ENCODE peak calls at places on chromosome 16, in ten cellular contexts. One of them, this sample, is unnamed.

GRCh38 chr16:47136101-47136820 is 7.5 kb downstream of the NETO2 start:
- DNase-seq in GM10248: peak; percentile 27
- DNase-seq in brain microvascular endothelial cell: peak; percentile 22
- DNase-seq in cardiac muscle cell: peak; percentile 54
- DNase-seq in GM20000: peak; percentile 31
- DNase-seq in tibial nerve: no peak
- DNase-seq in keratinocyte: peak; percentile 55
- DNase-seq in CD14-positive monocyte: no peak
- DNase-seq in progenitor cell of endocrine pancreas: no peak
- DNase-seq in foreskin fibroblast: no peak
- DNase-seq in this sample: peak; percentile 80

GRCh38 chr16:67673712-67674580 is 7.3 kb downstream of the C16orf86 start:
- DNase-seq in foreskin fibroblast: no peak
- DNase-seq in keratinocyte: no peak
- DNase-seq in brain microvascular endothelial cell: no peak
- DNase-seq in cardiac muscle cell: peak; percentile 80
- DNase-seq in GM20000: no peak
- DNase-seq in CD14-positive monocyte: peak; percentile 68
- DNase-seq in progenitor cell of endocrine pancreas: no peak
- DNase-seq in GM10248: no peak
- DNase-seq in tibial nerve: peak; percentile 59
- DNase-seq in this sample: peak; percentile 68

GRCh38 chr16:69182730-69183416 is 4.1 kb upstream of the SNTB2 start:
- DNase-seq in brain microvascular endothelial cell: no peak
- DNase-seq in cardiac muscle cell: no peak
- DNase-seq in tibial nerve: no peak
- DNase-seq in progenitor cell of endocrine pancreas: no peak
- DNase-seq in CD14-positive monocyte: no peak
- DNase-seq in GM10248: no peak
- DNase-seq in GM20000: no peak
- DNase-seq in keratinocyte: peak; percentile 54
- DNase-seq in foreskin fibroblast: no peak
- DNase-seq in this sample: no peak

GRCh38 chr16:53022374-53022773 is 30.3 kb downstream of the CHD9NB start:
- DNase-seq in foreskin fibroblast: peak; percentile 24
- DNase-seq in progenitor cell of endocrine pancreas: peak; percentile 28
- DNase-seq in GM20000: peak; percentile 34
- DNase-seq in keratinocyte: no peak
- DNase-seq in cardiac muscle cell: peak; percentile 72
- DNase-seq in GM10248: peak; percentile 50
- DNase-seq in tibial nerve: no peak
- DNase-seq in brain microvascular endothelial cell: peak; percentile 38
- DNase-seq in CD14-positive monocyte: no peak
- DNase-seq in this sample: peak; percentile 65

GRCh38 chr16:84052071-84052622 is 9.6 kb upstream of the SLC38A8 start:
- DNase-seq in tibial nerve: no peak
- DNase-seq in CD14-positive monocyte: no peak
- DNase-seq in progenitor cell of endocrine pancreas: no peak
- DNase-seq in brain microvascular endothelial cell: no peak
- DNase-seq in GM10248: no peak
- DNase-seq in GM20000: no peak
- DNase-seq in foreskin fibroblast: no peak
- DNase-seq in keratinocyte: no peak
- DNase-seq in cardiac muscle cell: no peak
- DNase-seq in this sample: no peak

GRCh38 chr16:82864332-82865040 is 237.7 kb downstream of the CDH13 start:
- DNase-seq in tibial nerve: no peak
- DNase-seq in foreskin fibroblast: no peak
- DNase-seq in progenitor cell of endocrine pancreas: no peak
- DNase-seq in CD14-positive monocyte: no peak
- DNase-seq in GM10248: no peak
- DNase-seq in brain microvascular endothelial cell: no peak
- DNase-seq in GM20000: no peak
- DNase-seq in keratinocyte: no peak
- DNase-seq in cardiac muscle cell: no peak
- DNase-seq in this sample: no peak

GRCh38 chr16:17380613-17381012 is 90.1 kb downstream of the XYLT1 start:
- DNase-seq in GM10248: no peak
- DNase-seq in CD14-positive monocyte: peak; percentile 66
- DNase-seq in progenitor cell of endocrine pancreas: no peak
- DNase-seq in GM20000: no peak
- DNase-seq in cardiac muscle cell: no peak
- DNase-seq in tibial nerve: no peak
- DNase-seq in brain microvascular endothelial cell: no peak
- DNase-seq in keratinocyte: no peak
- DNase-seq in foreskin fibroblast: no peak
- DNase-seq in this sample: no peak

GRCh38 chr16:72493681-72494415 is 321.9 kb upstream of the PMFBP1 start:
- DNase-seq in brain microvascular endothelial cell: no peak
- DNase-seq in GM20000: no peak
- DNase-seq in progenitor cell of endocrine pancreas: no peak
- DNase-seq in GM10248: no peak
- DNase-seq in foreskin fibroblast: peak; percentile 31
- DNase-seq in cardiac muscle cell: peak; percentile 47
- DNase-seq in keratinocyte: no peak
- DNase-seq in tibial nerve: no peak
- DNase-seq in CD14-positive monocyte: no peak
- DNase-seq in this sample: no peak

DNA sequence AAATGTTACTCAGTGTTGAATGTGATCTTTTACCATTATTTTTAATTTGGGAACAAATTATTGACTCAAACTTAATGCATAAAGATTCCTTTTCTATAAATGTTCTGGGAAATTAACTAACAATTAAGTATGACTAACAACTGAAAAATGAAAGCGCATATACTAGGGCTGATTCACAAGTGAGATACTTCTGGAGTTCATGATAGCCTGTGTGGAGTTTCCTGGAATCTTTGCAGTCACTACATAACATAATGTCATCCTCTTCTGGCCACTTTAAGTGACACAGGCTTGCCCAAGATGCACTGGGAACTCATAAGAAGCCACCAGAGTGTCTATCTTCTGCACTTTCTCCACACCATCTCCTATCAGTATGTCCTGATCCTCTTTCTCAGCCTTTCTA is 450.3 kb upstream of the CDH11 start:
- DNase-seq in GM20000: no peak
- DNase-seq in cardiac muscle cell: peak; percentile 74
- DNase-seq in GM10248: no peak
- DNase-seq in foreskin fibroblast: peak; percentile 73
- DNase-seq in tibial nerve: no peak
- DNase-seq in keratinocyte: peak; percentile 23
- DNase-seq in CD14-positive monocyte: no peak
- DNase-seq in brain microvascular endothelial cell: peak; percentile 77
- DNase-seq in progenitor cell of endocrine pancreas: no peak
- DNase-seq in this sample: peak; percentile 37
- TF ChIP-seq CTCF in GM20000: no peak
- TF ChIP-seq CTCF in cardiac muscle cell: peak; percentile 3
- TF ChIP-seq CTCF in GM10248: no peak
- TF ChIP-seq CTCF in foreskin fibroblast: no peak
- TF ChIP-seq CTCF in tibial nerve: no peak
- TF ChIP-seq CTCF in keratinocyte: peak; percentile 46
- TF ChIP-seq CTCF in CD14-positive monocyte: no peak
- TF ChIP-seq CTCF in brain microvascular endothelial cell: peak; percentile 36
- TF ChIP-seq CTCF in progenitor cell of endocrine pancreas: no peak
- TF ChIP-seq CTCF in this sample: no peak

GRCh38 chr16:743794-744500 is 3.1 kb upstream of the CIAO3 start:
- DNase-seq in cardiac muscle cell: no peak
- DNase-seq in CD14-positive monocyte: no peak
- DNase-seq in keratinocyte: no peak
- DNase-seq in GM20000: no peak
- DNase-seq in tibial nerve: no peak
- DNase-seq in GM10248: no peak
- DNase-seq in progenitor cell of endocrine pancreas: no peak
- DNase-seq in brain microvascular endothelial cell: no peak
- DNase-seq in foreskin fibroblast: no peak
- DNase-seq in this sample: no peak

GRCh38 chr16:739560-740458 is 988 bp downstream of the CIAO3 start:
- DNase-seq in foreskin fibroblast: no peak
- DNase-seq in brain microvascular endothelial cell: no peak
- DNase-seq in cardiac muscle cell: no peak
- DNase-seq in tibial nerve: no peak
- DNase-seq in keratinocyte: no peak
- DNase-seq in progenitor cell of endocrine pancreas: no peak
- DNase-seq in GM20000: no peak
- DNase-seq in GM10248: no peak
- DNase-seq in CD14-positive monocyte: no peak
- DNase-seq in this sample: no peak

GRCh38 chr16:741986-742629 is 1.3 kb upstream of the CIAO3 start:
- DNase-seq in brain microvascular endothelial cell: no peak
- DNase-seq in CD14-positive monocyte: no peak
- DNase-seq in foreskin fibroblast: no peak
- DNase-seq in keratinocyte: no peak
- DNase-seq in cardiac muscle cell: no peak
- DNase-seq in tibial nerve: no peak
- DNase-seq in GM10248: no peak
- DNase-seq in GM20000: no peak
- DNase-seq in progenitor cell of endocrine pancreas: no peak
- DNase-seq in this sample: no peak

GRCh38 chr16:740459-740763 is 386 bp downstream of the CIAO3 start:
- DNase-seq in GM20000: no peak
- DNase-seq in progenitor cell of endocrine pancreas: no peak
- DNase-seq in brain microvascular endothelial cell: no peak
- DNase-seq in cardiac muscle cell: no peak
- DNase-seq in tibial nerve: no peak
- DNase-seq in CD14-positive monocyte: no peak
- DNase-seq in keratinocyte: no peak
- DNase-seq in GM10248: no peak
- DNase-seq in foreskin fibroblast: no peak
- DNase-seq in this sample: no peak

DNA sequence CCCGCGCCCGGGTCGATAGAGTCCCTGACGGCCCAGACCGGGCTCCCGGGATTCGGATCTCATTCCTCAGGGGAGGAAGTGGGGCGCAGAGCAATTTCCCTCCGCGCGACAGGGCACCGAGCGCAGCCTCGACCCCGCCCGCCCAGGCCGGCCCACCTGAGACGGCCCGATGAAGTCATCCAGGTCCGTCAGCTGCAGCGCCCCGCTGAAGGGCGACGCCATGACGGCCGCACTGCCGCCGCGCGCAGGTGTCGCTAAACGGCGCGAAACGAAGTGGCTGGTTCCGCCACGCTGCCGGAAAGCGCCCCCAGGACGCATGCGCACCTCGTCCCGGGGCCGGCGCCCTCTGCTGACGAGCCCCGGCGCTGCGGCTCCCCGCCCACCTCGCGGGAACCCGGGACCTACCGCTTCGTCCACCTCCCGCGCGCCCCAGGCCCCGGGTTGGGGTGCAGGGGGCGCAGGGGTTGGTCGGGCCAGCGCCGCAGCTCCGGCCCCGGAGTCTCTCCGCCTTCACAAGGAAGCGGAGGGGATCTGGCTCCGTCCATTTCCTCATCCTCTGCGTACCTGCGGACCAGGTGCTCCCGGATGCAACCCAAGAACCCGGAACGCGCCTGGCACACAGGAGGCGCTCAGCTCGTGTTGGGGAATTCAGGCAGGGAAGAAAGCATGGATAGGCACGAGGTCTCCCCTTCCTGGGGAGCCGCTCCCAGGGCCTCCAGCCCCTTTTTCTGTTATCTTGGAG is at the start of gene CIAO3:
- DNase-seq in cardiac muscle cell: peak; percentile 92
- DNase-seq in tibial nerve: peak; percentile 66
- DNase-seq in CD14-positive monocyte: peak; percentile 90
- DNase-seq in GM20000: peak; percentile 98
- DNase-seq in keratinocyte: no peak
- DNase-seq in GM10248: peak; percentile 95
- DNase-seq in brain microvascular endothelial cell: peak; percentile 78
- DNase-seq in foreskin fibroblast: peak; percentile 87
- DNase-seq in progenitor cell of endocrine pancreas: peak; percentile 93
- DNase-seq in this sample: peak; percentile 88
- TF ChIP-seq CTCF in cardiac muscle cell: peak; percentile 75
- TF ChIP-seq CTCF in tibial nerve: peak; percentile 99
- TF ChIP-seq CTCF in CD14-positive monocyte: peak; percentile 98
- TF ChIP-seq CTCF in GM20000: peak; percentile 100
- TF ChIP-seq CTCF in keratinocyte: peak; percentile 92
- TF ChIP-seq CTCF in GM10248: peak; percentile 96
- TF ChIP-seq CTCF in brain microvascular endothelial cell: peak; percentile 58
- TF ChIP-seq CTCF in foreskin fibroblast: peak; percentile 79
- TF ChIP-seq CTCF in progenitor cell of endocrine pancreas: peak; percentile 90
- TF ChIP-seq CTCF in this sample: peak; percentile 96

GRCh38 chr16:89300976-89301360 is 83.5 kb downstream of the ZNF778 start:
- DNase-seq in CD14-positive monocyte: no peak
- DNase-seq in tibial nerve: no peak
- DNase-seq in progenitor cell of endocrine pancreas: no peak
- DNase-seq in cardiac muscle cell: no peak
- DNase-seq in foreskin fibroblast: no peak
- DNase-seq in GM10248: no peak
- DNase-seq in brain microvascular endothelial cell: no peak
- DNase-seq in keratinocyte: no peak
- DNase-seq in GM20000: no peak
- DNase-seq in this sample: no peak

GRCh38 chr16:89298826-89299225 is 81.3 kb downstream of the ZNF778 start:
- DNase-seq in GM20000: no peak
- DNase-seq in tibial nerve: no peak
- DNase-seq in progenitor cell of endocrine pancreas: no peak
- DNase-seq in keratinocyte: no peak
- DNase-seq in brain microvascular endothelial cell: no peak
- DNase-seq in GM10248: no peak
- DNase-seq in cardiac muscle cell: no peak
- DNase-seq in foreskin fibroblast: no peak
- DNase-seq in CD14-positive monocyte: no peak
- DNase-seq in this sample: no peak

GRCh38 chr16:89297156-89297869 is 79.8 kb downstream of the ZNF778 start:
- DNase-seq in GM10248: no peak
- DNase-seq in foreskin fibroblast: no peak
- DNase-seq in cardiac muscle cell: no peak
- DNase-seq in GM20000: no peak
- DNase-seq in tibial nerve: no peak
- DNase-seq in brain microvascular endothelial cell: no peak
- DNase-seq in keratinocyte: no peak
- DNase-seq in CD14-positive monocyte: no peak
- DNase-seq in progenitor cell of endocrine pancreas: no peak
- DNase-seq in this sample: no peak

GRCh38 chr16:89297870-89298545 is 80.5 kb downstream of the ZNF778 start:
- DNase-seq in keratinocyte: no peak
- DNase-seq in GM10248: no peak
- DNase-seq in cardiac muscle cell: no peak
- DNase-seq in foreskin fibroblast: no peak
- DNase-seq in brain microvascular endothelial cell: no peak
- DNase-seq in GM20000: no peak
- DNase-seq in CD14-positive monocyte: no peak
- DNase-seq in tibial nerve: no peak
- DNase-seq in progenitor cell of endocrine pancreas: no peak
- DNase-seq in this sample: no peak

GRCh38 chr16:89300311-89300975 is 82.9 kb downstream of the ZNF778 start:
- DNase-seq in brain microvascular endothelial cell: no peak
- DNase-seq in keratinocyte: no peak
- DNase-seq in GM10248: no peak
- DNase-seq in GM20000: no peak
- DNase-seq in foreskin fibroblast: no peak
- DNase-seq in cardiac muscle cell: peak; percentile 80
- DNase-seq in tibial nerve: no peak
- DNase-seq in CD14-positive monocyte: no peak
- DNase-seq in progenitor cell of endocrine pancreas: no peak
- DNase-seq in this sample: peak; percentile 62
- TF ChIP-seq CTCF in brain microvascular endothelial cell: no peak
- TF ChIP-seq CTCF in keratinocyte: no peak
- TF ChIP-seq CTCF in GM10248: no peak
- TF ChIP-seq CTCF in GM20000: no peak
- TF ChIP-seq CTCF in foreskin fibroblast: no peak
- TF ChIP-seq CTCF in cardiac muscle cell: no peak
- TF ChIP-seq CTCF in tibial nerve: no peak
- TF ChIP-seq CTCF in CD14-positive monocyte: no peak
- TF ChIP-seq CTCF in progenitor cell of endocrine pancreas: no peak
- TF ChIP-seq CTCF in this sample: no peak

GRCh38 chr16:85347213-85347591 is 234.9 kb upstream of the CIBAR2 start:
- DNase-seq in GM20000: no peak
- DNase-seq in brain microvascular endothelial cell: no peak
- DNase-seq in CD14-positive monocyte: no peak
- DNase-seq in tibial nerve: no peak
- DNase-seq in foreskin fibroblast: no peak
- DNase-seq in keratinocyte: no peak
- DNase-seq in GM10248: no peak
- DNase-seq in progenitor cell of endocrine pancreas: no peak
- DNase-seq in cardiac muscle cell: peak; percentile 31
- DNase-seq in this sample: peak; percentile 77
- TF ChIP-seq CTCF in GM20000: no peak
- TF ChIP-seq CTCF in brain microvascular endothelial cell: peak; percentile 58
- TF ChIP-seq CTCF in CD14-positive monocyte: no peak
- TF ChIP-seq CTCF in tibial nerve: peak; percentile 27
- TF ChIP-seq CTCF in foreskin fibroblast: peak; percentile 21
- TF ChIP-seq CTCF in keratinocyte: peak; percentile 77
- TF ChIP-seq CTCF in GM10248: peak; percentile 42
- TF ChIP-seq CTCF in progenitor cell of endocrine pancreas: peak; percentile 45
- TF ChIP-seq CTCF in cardiac muscle cell: peak; percentile 47
- TF ChIP-seq CTCF in this sample: peak; percentile 62

This sample was measured in MCF 10A.